ENCODE peak calls at places on chromosomes 6 and 20, in six cellular contexts. One of them, this sample, is unnamed.
A peak's percentile ranks its signal among the peaks of the same experiment; 100 is the strongest.

GRCh38 chr6:42963855-42964605 is 3.5 kb downstream of the GNMT start:
- DNase-seq in activated naive CD4-positive, alpha-beta T cell: no peak
- DNase-seq in T-helper 1 cell: peak; percentile 46
- DNase-seq in Peyer's patch: peak; percentile 60
- DNase-seq in stimulated activated CD4-positive, alpha-beta T cell treated with anti-CD3 and anti-CD28 coated beads, Interleukin-12 subunit alpha, Interleukin-12 subunit beta, amount 100 ng/mL, for 24 hours: no peak
- DNase-seq in GM12865: peak; percentile 51
- DNase-seq in this sample: no peak

GRCh38 chr6:46994933-46995332 is 47.2 kb downstream of the ADGRF1 start:
- DNase-seq in activated naive CD4-positive, alpha-beta T cell: no peak
- DNase-seq in T-helper 1 cell: no peak
- DNase-seq in Peyer's patch: no peak
- DNase-seq in stimulated activated CD4-positive, alpha-beta T cell treated with anti-CD3 and anti-CD28 coated beads, Interleukin-12 subunit alpha, Interleukin-12 subunit beta, amount 100 ng/mL, for 24 hours: no peak
- DNase-seq in GM12865: no peak
- DNase-seq in this sample: no peak

GRCh38 chr20:54140927-54141566 is 32.7 kb downstream of the CYP24A1 start:
- DNase-seq in activated naive CD4-positive, alpha-beta T cell: no peak
- DNase-seq in T-helper 1 cell: no peak
- DNase-seq in Peyer's patch: no peak
- DNase-seq in stimulated activated CD4-positive, alpha-beta T cell treated with anti-CD3 and anti-CD28 coated beads, Interleukin-12 subunit alpha, Interleukin-12 subunit beta, amount 100 ng/mL, for 24 hours: no peak
- DNase-seq in GM12865: no peak
- DNase-seq in this sample: no peak

GRCh38 chr6:41451515-41452163 is 94.5 kb upstream of the FOXP4 start:
- DNase-seq in activated naive CD4-positive, alpha-beta T cell: no peak
- DNase-seq in T-helper 1 cell: no peak
- DNase-seq in Peyer's patch: no peak
- DNase-seq in stimulated activated CD4-positive, alpha-beta T cell treated with anti-CD3 and anti-CD28 coated beads, Interleukin-12 subunit alpha, Interleukin-12 subunit beta, amount 100 ng/mL, for 24 hours: no peak
- DNase-seq in GM12865: no peak
- DNase-seq in this sample: no peak

GRCh38 chr6:20205722-20206154 is 6.5 kb downstream of the MBOAT1 start:
- DNase-seq in activated naive CD4-positive, alpha-beta T cell: no peak
- DNase-seq in T-helper 1 cell: no peak
- DNase-seq in Peyer's patch: no peak
- DNase-seq in stimulated activated CD4-positive, alpha-beta T cell treated with anti-CD3 and anti-CD28 coated beads, Interleukin-12 subunit alpha, Interleukin-12 subunit beta, amount 100 ng/mL, for 24 hours: no peak
- DNase-seq in GM12865: no peak
- DNase-seq in this sample: no peak

GRCh38 chr6:34319471-34319885 is 70.7 kb upstream of the SMIM29 start:
- DNase-seq in activated naive CD4-positive, alpha-beta T cell: no peak
- DNase-seq in T-helper 1 cell: no peak
- DNase-seq in Peyer's patch: no peak
- DNase-seq in stimulated activated CD4-positive, alpha-beta T cell treated with anti-CD3 and anti-CD28 coated beads, Interleukin-12 subunit alpha, Interleukin-12 subunit beta, amount 100 ng/mL, for 24 hours: no peak
- DNase-seq in GM12865: no peak
- DNase-seq in this sample: no peak

GRCh38 chr6:106370639-106371038 is 10.1 kb downstream of the CRYBG1 start:
- DNase-seq in activated naive CD4-positive, alpha-beta T cell: no peak
- DNase-seq in T-helper 1 cell: no peak
- DNase-seq in Peyer's patch: no peak
- DNase-seq in stimulated activated CD4-positive, alpha-beta T cell treated with anti-CD3 and anti-CD28 coated beads, Interleukin-12 subunit alpha, Interleukin-12 subunit beta, amount 100 ng/mL, for 24 hours: no peak
- DNase-seq in GM12865: no peak
- DNase-seq in this sample: no peak

GRCh38 chr6:164927288-164928040 is 381.9 kb downstream of the C6orf118 start:
- DNase-seq in activated naive CD4-positive, alpha-beta T cell: no peak
- DNase-seq in T-helper 1 cell: peak; percentile 20
- DNase-seq in Peyer's patch: peak; percentile 60
- DNase-seq in stimulated activated CD4-positive, alpha-beta T cell treated with anti-CD3 and anti-CD28 coated beads, Interleukin-12 subunit alpha, Interleukin-12 subunit beta, amount 100 ng/mL, for 24 hours: peak; percentile 40
- DNase-seq in GM12865: peak; percentile 61
- DNase-seq in this sample: peak; percentile 70

GRCh38 chr6:56739836-56740815 is 97.4 kb upstream of the DST start:
- DNase-seq in activated naive CD4-positive, alpha-beta T cell: no peak
- DNase-seq in T-helper 1 cell: no peak
- DNase-seq in Peyer's patch: no peak
- DNase-seq in stimulated activated CD4-positive, alpha-beta T cell treated with anti-CD3 and anti-CD28 coated beads, Interleukin-12 subunit alpha, Interleukin-12 subunit beta, amount 100 ng/mL, for 24 hours: no peak
- DNase-seq in GM12865: no peak
- DNase-seq in this sample: no peak

GRCh38 chr6:43256670-43257664 is 13.7 kb downstream of the TTBK1 start:
- DNase-seq in activated naive CD4-positive, alpha-beta T cell: no peak
- DNase-seq in T-helper 1 cell: no peak
- DNase-seq in Peyer's patch: no peak
- DNase-seq in stimulated activated CD4-positive, alpha-beta T cell treated with anti-CD3 and anti-CD28 coated beads, Interleukin-12 subunit alpha, Interleukin-12 subunit beta, amount 100 ng/mL, for 24 hours: no peak
- DNase-seq in GM12865: peak; percentile 41
- DNase-seq in this sample: no peak

GRCh38 chr20:17438436-17439039 is 92.6 kb downstream of the BFSP1 start:
- DNase-seq in activated naive CD4-positive, alpha-beta T cell: no peak
- DNase-seq in T-helper 1 cell: no peak
- DNase-seq in Peyer's patch: no peak
- DNase-seq in stimulated activated CD4-positive, alpha-beta T cell treated with anti-CD3 and anti-CD28 coated beads, Interleukin-12 subunit alpha, Interleukin-12 subunit beta, amount 100 ng/mL, for 24 hours: no peak
- DNase-seq in GM12865: no peak
- DNase-seq in this sample: no peak

GRCh38 chr20:12823742-12824141 is 185.0 kb upstream of the SPTLC3 start:
- DNase-seq in activated naive CD4-positive, alpha-beta T cell: no peak
- DNase-seq in T-helper 1 cell: no peak
- DNase-seq in Peyer's patch: no peak
- DNase-seq in stimulated activated CD4-positive, alpha-beta T cell treated with anti-CD3 and anti-CD28 coated beads, Interleukin-12 subunit alpha, Interleukin-12 subunit beta, amount 100 ng/mL, for 24 hours: no peak
- DNase-seq in GM12865: no peak
- DNase-seq in this sample: no peak

GRCh38 chr6:112180095-112180820 is 74.1 kb downstream of the LAMA4 start:
- DNase-seq in activated naive CD4-positive, alpha-beta T cell: no peak
- DNase-seq in T-helper 1 cell: peak; percentile 73
- DNase-seq in Peyer's patch: peak; percentile 49
- DNase-seq in stimulated activated CD4-positive, alpha-beta T cell treated with anti-CD3 and anti-CD28 coated beads, Interleukin-12 subunit alpha, Interleukin-12 subunit beta, amount 100 ng/mL, for 24 hours: no peak
- DNase-seq in GM12865: peak; percentile 83
- DNase-seq in this sample: peak; percentile 57

GRCh38 chr20:58797371-58798050 is 53.2 kb downstream of the GNAS-AS1 start:
- DNase-seq in activated naive CD4-positive, alpha-beta T cell: no peak
- DNase-seq in T-helper 1 cell: no peak
- DNase-seq in Peyer's patch: no peak
- DNase-seq in stimulated activated CD4-positive, alpha-beta T cell treated with anti-CD3 and anti-CD28 coated beads, Interleukin-12 subunit alpha, Interleukin-12 subunit beta, amount 100 ng/mL, for 24 hours: no peak
- DNase-seq in GM12865: no peak
- DNase-seq in this sample: no peak